ENCODE peak calls at places on chromosomes 4 and X, in nine cellular contexts. One of them, this sample, is unnamed. For H3K4me1, the result is how much of the 10 kb centered on the place peaks cover.

GRCh38 chr4:73417973-73418372 is 13.9 kb downstream of the ALB start:
- DNase-seq in endodermal cell: peak
- DNase-seq in cardiac muscle cell: peak
- DNase-seq in IMR-90: peak
- DNase-seq in GM23338: peak
- DNase-seq in foreskin keratinocyte: no peak
- DNase-seq in A549: no peak
- DNase-seq in heart left ventricle: no peak
- DNase-seq in neural progenitor cell: peak
- DNase-seq in this sample: no peak

GRCh38 chrX:121958886-121959285 is 911.5 kb downstream of the GLUD2 start:
- DNase-seq in endodermal cell: no peak
- DNase-seq in cardiac muscle cell: no peak
- DNase-seq in IMR-90: no peak
- DNase-seq in GM23338: no peak
- DNase-seq in foreskin keratinocyte: peak
- DNase-seq in A549: no peak
- DNase-seq in heart left ventricle: no peak
- DNase-seq in neural progenitor cell: no peak
- DNase-seq in this sample: no peak

GRCh38 chrX:57282568-57282967 is 3.9 kb upstream of the FAAH2 start:
- DNase-seq in endodermal cell: no peak
- DNase-seq in cardiac muscle cell: no peak
- DNase-seq in IMR-90: no peak
- DNase-seq in GM23338: peak
- DNase-seq in foreskin keratinocyte: no peak
- DNase-seq in A549: peak
- DNase-seq in heart left ventricle: no peak
- DNase-seq in neural progenitor cell: no peak
- DNase-seq in this sample: no peak

GRCh38 chr4:11805837-11806236 is 377.1 kb upstream of the HS3ST1 start:
- DNase-seq in endodermal cell: no peak
- DNase-seq in cardiac muscle cell: peak
- DNase-seq in IMR-90: peak
- DNase-seq in GM23338: peak
- DNase-seq in foreskin keratinocyte: peak
- DNase-seq in A549: peak
- DNase-seq in heart left ventricle: no peak
- DNase-seq in neural progenitor cell: peak
- DNase-seq in this sample: no peak

GRCh38 chr4:110211007-110211769 is 12.8 kb upstream of the ELOVL6 start:
- DNase-seq in endodermal cell: no peak
- DNase-seq in cardiac muscle cell: peak
- DNase-seq in IMR-90: peak
- DNase-seq in GM23338: peak
- DNase-seq in foreskin keratinocyte: peak
- DNase-seq in A549: peak
- DNase-seq in heart left ventricle: no peak
- DNase-seq in neural progenitor cell: peak
- DNase-seq in this sample: no peak

GRCh38 chrX:154486396-154487207 is at the start of gene UBL4A:
- DNase-seq in endodermal cell: peak
- DNase-seq in cardiac muscle cell: peak
- DNase-seq in IMR-90: peak
- DNase-seq in GM23338: peak
- DNase-seq in foreskin keratinocyte: no peak
- DNase-seq in A549: peak
- DNase-seq in heart left ventricle: peak
- DNase-seq in neural progenitor cell: peak
- DNase-seq in this sample: peak

GRCh38 chr4:184306470-184306869 is 88.8 kb upstream of the ENPP6 start:
- DNase-seq in endodermal cell: no peak
- DNase-seq in cardiac muscle cell: no peak
- DNase-seq in IMR-90: no peak
- DNase-seq in GM23338: no peak
- DNase-seq in foreskin keratinocyte: no peak
- DNase-seq in A549: no peak
- DNase-seq in heart left ventricle: no peak
- DNase-seq in neural progenitor cell: no peak
- DNase-seq in this sample: no peak

GRCh38 chr4:137124278-137124932 is 407.9 kb downstream of the PCDH18 start:
- DNase-seq in endodermal cell: no peak
- DNase-seq in cardiac muscle cell: peak
- DNase-seq in IMR-90: peak
- DNase-seq in GM23338: peak
- DNase-seq in foreskin keratinocyte: peak
- DNase-seq in A549: peak
- DNase-seq in heart left ventricle: no peak
- DNase-seq in neural progenitor cell: peak
- DNase-seq in this sample: no peak

GRCh38 chrX:45758319-45758718 is 557.6 kb upstream of the DIPK2B start:
- DNase-seq in endodermal cell: no peak
- DNase-seq in cardiac muscle cell: no peak
- DNase-seq in IMR-90: peak
- DNase-seq in GM23338: no peak
- DNase-seq in foreskin keratinocyte: peak
- DNase-seq in A549: no peak
- DNase-seq in heart left ventricle: no peak
- DNase-seq in neural progenitor cell: no peak
- DNase-seq in this sample: no peak

GRCh38 chr4:140103676-140104075 is 50.3 kb downstream of the MAML3 start:
- DNase-seq in endodermal cell: no peak
- DNase-seq in cardiac muscle cell: no peak
- DNase-seq in IMR-90: peak
- DNase-seq in GM23338: no peak
- DNase-seq in foreskin keratinocyte: peak
- DNase-seq in A549: peak
- DNase-seq in heart left ventricle: no peak
- DNase-seq in neural progenitor cell: no peak
- DNase-seq in this sample: no peak

GRCh38 chrX:153688071-153688470 is 345 bp downstream of the SLC6A8 start:
- DNase-seq in endodermal cell: no peak
- DNase-seq in cardiac muscle cell: no peak
- DNase-seq in IMR-90: no peak
- DNase-seq in GM23338: no peak
- DNase-seq in foreskin keratinocyte: no peak
- DNase-seq in A549: no peak
- DNase-seq in heart left ventricle: no peak
- DNase-seq in neural progenitor cell: no peak
- DNase-seq in this sample: no peak

GRCh38 chrX:96407501-96407900 is 277.1 kb upstream of the DIAPH2 start:
- DNase-seq in endodermal cell: no peak
- DNase-seq in cardiac muscle cell: no peak
- DNase-seq in IMR-90: peak
- DNase-seq in GM23338: no peak
- DNase-seq in foreskin keratinocyte: peak
- DNase-seq in A549: peak
- DNase-seq in heart left ventricle: no peak
- DNase-seq in neural progenitor cell: no peak
- DNase-seq in this sample: no peak

GRCh38 chr4:123588631-123589223 is 192.1 kb downstream of the SPRY1 start:
- DNase-seq in endodermal cell: no peak
- DNase-seq in cardiac muscle cell: no peak
- DNase-seq in IMR-90: peak
- DNase-seq in GM23338: no peak
- DNase-seq in foreskin keratinocyte: no peak
- DNase-seq in A549: peak
- DNase-seq in heart left ventricle: no peak
- DNase-seq in neural progenitor cell: no peak
- DNase-seq in this sample: no peak

GRCh38 chr4:73315091-73315490 is 56.5 kb upstream of the ANKRD17 start:
- DNase-seq in endodermal cell: no peak
- DNase-seq in cardiac muscle cell: no peak
- DNase-seq in IMR-90: peak
- DNase-seq in GM23338: no peak
- DNase-seq in foreskin keratinocyte: peak
- DNase-seq in A549: no peak
- DNase-seq in heart left ventricle: no peak
- DNase-seq in neural progenitor cell: no peak
- DNase-seq in this sample: no peak

GRCh38 chr4:114780205-114780604 is 181.6 kb downstream of the UGT8 start:
- DNase-seq in endodermal cell: peak
- DNase-seq in cardiac muscle cell: peak
- DNase-seq in IMR-90: peak
- DNase-seq in GM23338: peak
- DNase-seq in foreskin keratinocyte: peak
- DNase-seq in A549: peak
- DNase-seq in heart left ventricle: no peak
- DNase-seq in neural progenitor cell: peak
- DNase-seq in this sample: no peak

GRCh38 chr4:139403457-139403856 is 50.5 kb upstream of the RAB33B start:
- DNase-seq in endodermal cell: no peak
- DNase-seq in cardiac muscle cell: no peak
- DNase-seq in IMR-90: no peak
- DNase-seq in GM23338: peak
- DNase-seq in foreskin keratinocyte: no peak
- DNase-seq in A549: no peak
- DNase-seq in heart left ventricle: no peak
- DNase-seq in neural progenitor cell: peak
- DNase-seq in this sample: no peak

GRCh38 chr4:141473026-141473540 is 163.3 kb upstream of the IL15 start:
- DNase-seq in endodermal cell: no peak
- DNase-seq in cardiac muscle cell: no peak
- DNase-seq in IMR-90: no peak
- DNase-seq in GM23338: no peak
- DNase-seq in foreskin keratinocyte: no peak
- DNase-seq in A549: no peak
- DNase-seq in heart left ventricle: no peak
- DNase-seq in neural progenitor cell: no peak
- DNase-seq in this sample: no peak

GRCh38 chr4:163595590-163595989 is 101.1 kb downstream of the TMA16 start:
- DNase-seq in endodermal cell: no peak
- DNase-seq in cardiac muscle cell: no peak
- DNase-seq in IMR-90: no peak
- DNase-seq in GM23338: no peak
- DNase-seq in foreskin keratinocyte: no peak
- DNase-seq in A549: no peak
- DNase-seq in heart left ventricle: no peak
- DNase-seq in neural progenitor cell: no peak
- DNase-seq in this sample: no peak
- H3K4me1 ChIP-seq in endodermal cell: under half
- H3K4me1 ChIP-seq in cardiac muscle cell: under half
- H3K4me1 ChIP-seq in IMR-90: under half
- H3K4me1 ChIP-seq in GM23338: under half
- H3K4me1 ChIP-seq in foreskin keratinocyte: under half
- H3K4me1 ChIP-seq in A549: under half
- H3K4me1 ChIP-seq in heart left ventricle: under half
- H3K4me1 ChIP-seq in neural progenitor cell: under half
- H3K4me1 ChIP-seq in this sample: under half

DNA sequence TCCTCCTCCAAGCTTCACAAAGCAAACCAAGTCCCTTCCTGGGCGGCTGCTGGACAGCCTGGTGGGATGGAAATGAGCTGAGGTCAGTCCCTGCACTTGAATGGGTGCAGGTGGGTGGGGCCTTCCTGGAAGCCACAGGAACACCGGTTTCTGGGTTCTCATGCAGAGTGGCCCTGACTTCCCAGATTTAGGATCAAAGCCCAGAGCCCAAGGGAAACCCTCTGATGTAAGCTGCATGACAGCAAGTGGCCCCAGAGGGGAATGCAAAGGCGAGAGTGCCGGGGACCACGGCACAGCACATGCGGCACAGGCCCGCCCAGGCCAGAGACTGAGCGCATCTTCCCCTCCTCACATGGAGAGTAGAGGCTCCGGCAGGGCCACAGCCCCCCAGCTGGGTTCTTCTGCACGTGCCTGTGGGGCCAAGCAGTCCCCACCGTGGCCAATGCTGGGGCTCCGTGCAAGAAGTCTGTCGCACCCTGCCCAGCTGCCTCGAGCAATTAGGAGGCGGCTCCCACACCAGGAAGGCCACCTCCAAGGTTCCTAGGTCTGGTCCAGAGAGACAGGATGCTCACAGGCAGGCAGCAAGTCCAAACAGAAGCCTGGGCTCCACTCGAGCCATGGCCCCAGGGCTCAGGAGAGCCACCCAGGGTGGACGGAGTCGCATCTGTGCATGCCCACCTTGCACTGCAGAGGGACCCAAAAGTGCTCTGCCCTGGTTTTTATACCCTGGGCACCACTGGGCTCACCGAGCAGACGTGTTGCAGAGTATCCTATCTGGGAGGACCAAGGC is 83.0 kb downstream of the HTRA3 start:
- DNase-seq in endodermal cell: peak
- DNase-seq in cardiac muscle cell: no peak
- DNase-seq in IMR-90: no peak
- DNase-seq in GM23338: no peak
- DNase-seq in foreskin keratinocyte: no peak
- DNase-seq in A549: no peak
- DNase-seq in heart left ventricle: no peak
- DNase-seq in neural progenitor cell: no peak
- DNase-seq in this sample: peak
- H3K27ac ChIP-seq in endodermal cell: no peak
- H3K27ac ChIP-seq in cardiac muscle cell: no peak
- H3K27ac ChIP-seq in IMR-90: peak
- H3K27ac ChIP-seq in GM23338: no peak
- H3K27ac ChIP-seq in foreskin keratinocyte: no peak
- H3K27ac ChIP-seq in A549: no peak
- H3K27ac ChIP-seq in heart left ventricle: peak
- H3K27ac ChIP-seq in neural progenitor cell: no peak
- H3K27ac ChIP-seq in this sample: no peak

DNA sequence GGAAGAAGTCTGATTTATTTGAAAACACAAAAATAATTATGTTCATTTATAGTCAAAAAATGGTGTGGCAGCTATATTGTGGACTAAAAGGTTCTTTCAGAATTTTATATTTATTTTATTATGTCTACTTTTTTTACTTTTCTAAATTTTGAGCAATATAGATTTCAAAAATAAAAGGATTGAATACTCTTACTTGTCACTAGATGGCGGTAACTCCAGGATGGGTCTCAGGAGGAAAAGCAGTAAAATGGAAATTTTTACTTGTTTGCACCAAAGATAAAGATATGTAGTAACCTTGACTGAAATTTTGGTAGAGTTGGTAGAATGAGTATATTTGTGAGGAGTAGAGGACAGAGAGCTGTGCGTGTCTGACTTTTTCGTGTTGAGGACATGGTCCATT is 14.5 kb upstream of the DACH2 start:
- DNase-seq in endodermal cell: no peak
- DNase-seq in cardiac muscle cell: peak
- DNase-seq in IMR-90: peak
- DNase-seq in GM23338: peak
- DNase-seq in foreskin keratinocyte: no peak
- DNase-seq in A549: peak
- DNase-seq in heart left ventricle: no peak
- DNase-seq in neural progenitor cell: no peak
- DNase-seq in this sample: no peak
- TF ChIP-seq CTCF in endodermal cell: peak
- TF ChIP-seq CTCF in cardiac muscle cell: peak
- TF ChIP-seq CTCF in IMR-90: peak
- TF ChIP-seq CTCF in GM23338: peak
- TF ChIP-seq CTCF in foreskin keratinocyte: peak
- TF ChIP-seq CTCF in A549: peak
- TF ChIP-seq CTCF in heart left ventricle: peak
- TF ChIP-seq CTCF in neural progenitor cell: peak
- TF ChIP-seq CTCF in this sample: no peak

DNA sequence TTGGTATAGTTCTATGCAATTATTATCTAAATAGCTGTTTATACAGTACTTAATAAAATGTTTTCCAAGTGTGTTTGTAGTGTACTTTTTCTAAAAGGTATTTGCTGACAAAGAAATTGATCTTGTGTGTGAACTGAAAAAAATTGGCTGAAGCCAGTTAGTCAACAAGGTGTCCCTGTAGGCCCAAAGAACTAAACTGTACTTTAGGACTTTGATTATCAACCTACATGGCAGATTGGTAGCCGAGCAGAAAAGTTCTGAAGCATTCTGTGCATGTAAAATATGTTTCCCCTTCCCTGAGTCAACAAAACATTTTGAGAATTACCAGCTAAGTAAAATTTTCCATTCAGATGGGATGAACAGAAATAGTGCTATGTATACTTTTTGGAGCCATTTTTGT is 21.0 kb downstream of the ADH5 start:
- DNase-seq in endodermal cell: no peak
- DNase-seq in cardiac muscle cell: no peak
- DNase-seq in IMR-90: no peak
- DNase-seq in GM23338: no peak
- DNase-seq in foreskin keratinocyte: no peak
- DNase-seq in A549: no peak
- DNase-seq in heart left ventricle: no peak
- DNase-seq in neural progenitor cell: no peak
- DNase-seq in this sample: no peak
- H3K4me1 ChIP-seq in endodermal cell: under half
- H3K4me1 ChIP-seq in cardiac muscle cell: under half
- H3K4me1 ChIP-seq in IMR-90: under half
- H3K4me1 ChIP-seq in GM23338: under half
- H3K4me1 ChIP-seq in foreskin keratinocyte: under half
- H3K4me1 ChIP-seq in A549: under half
- H3K4me1 ChIP-seq in heart left ventricle: under half
- H3K4me1 ChIP-seq in neural progenitor cell: under half
- H3K4me1 ChIP-seq in this sample: under half